ENCODE peak calls at places on chromosomes 2 and 18, in nine cellular contexts. One of them, this sample, is unnamed.

GRCh38 chr2:158619496-158619895 is 162.7 kb downstream of the PKP4 start:
- DNase-seq in GM12878: no peak
- DNase-seq in uterus: no peak
- DNase-seq in IMR-90: peak; percentile 57
- DNase-seq in K562: peak; percentile 17
- DNase-seq in adrenal gland: no peak
- DNase-seq in tibial nerve: no peak
- DNase-seq in esophagus squamous epithelium: no peak
- DNase-seq in spleen: no peak
- DNase-seq in this sample: no peak

GRCh38 chr2:235287369-235287722 is 206.5 kb upstream of the AGAP1 start:
- DNase-seq in GM12878: no peak
- DNase-seq in uterus: no peak
- DNase-seq in IMR-90: peak; percentile 10
- DNase-seq in K562: no peak
- DNase-seq in adrenal gland: no peak
- DNase-seq in tibial nerve: no peak
- DNase-seq in esophagus squamous epithelium: no peak
- DNase-seq in spleen: no peak
- DNase-seq in this sample: no peak

GRCh38 chr2:67840460-67841068 is 222.2 kb downstream of the C1D start:
- DNase-seq in GM12878: no peak
- DNase-seq in uterus: peak; percentile 77
- DNase-seq in IMR-90: peak; percentile 82
- DNase-seq in K562: peak; percentile 50
- DNase-seq in adrenal gland: peak; percentile 73
- DNase-seq in tibial nerve: no peak
- DNase-seq in esophagus squamous epithelium: no peak
- DNase-seq in spleen: peak; percentile 82
- DNase-seq in this sample: peak; percentile 86

GRCh38 chr18:76448262-76449109 is 46.6 kb downstream of the ZNF516 start:
- DNase-seq in GM12878: no peak
- DNase-seq in uterus: no peak
- DNase-seq in IMR-90: no peak
- DNase-seq in K562: no peak
- DNase-seq in adrenal gland: peak; percentile 24
- DNase-seq in tibial nerve: no peak
- DNase-seq in esophagus squamous epithelium: no peak
- DNase-seq in spleen: peak; percentile 77
- DNase-seq in this sample: no peak

GRCh38 chr18:3892141-3892540 is 442.2 kb downstream of the TGIF1 start:
- DNase-seq in GM12878: no peak
- DNase-seq in uterus: no peak
- DNase-seq in IMR-90: no peak
- DNase-seq in K562: no peak
- DNase-seq in adrenal gland: no peak
- DNase-seq in tibial nerve: no peak
- DNase-seq in esophagus squamous epithelium: no peak
- DNase-seq in spleen: no peak
- DNase-seq in this sample: no peak

GRCh38 chr18:41072946-41073345 is 882.1 kb upstream of the PIK3C3 start:
- DNase-seq in GM12878: no peak
- DNase-seq in uterus: no peak
- DNase-seq in IMR-90: peak; percentile 52
- DNase-seq in K562: no peak
- DNase-seq in adrenal gland: no peak
- DNase-seq in tibial nerve: no peak
- DNase-seq in esophagus squamous epithelium: no peak
- DNase-seq in spleen: no peak
- DNase-seq in this sample: no peak

GRCh38 chr2:160674076-160674630 is 180.5 kb upstream of the RBMS1 start:
- DNase-seq in GM12878: no peak
- DNase-seq in uterus: no peak
- DNase-seq in IMR-90: no peak
- DNase-seq in K562: no peak
- DNase-seq in adrenal gland: no peak
- DNase-seq in tibial nerve: no peak
- DNase-seq in esophagus squamous epithelium: no peak
- DNase-seq in spleen: no peak
- DNase-seq in this sample: no peak

GRCh38 chr2:96527990-96528679 is 8.4 kb upstream of the ARID5A start:
- DNase-seq in GM12878: peak; percentile 72
- DNase-seq in uterus: peak; percentile 78
- DNase-seq in IMR-90: peak; percentile 60
- DNase-seq in K562: peak; percentile 26
- DNase-seq in adrenal gland: peak; percentile 56
- DNase-seq in tibial nerve: no peak
- DNase-seq in esophagus squamous epithelium: no peak
- DNase-seq in spleen: peak; percentile 83
- DNase-seq in this sample: no peak

GRCh38 chr2:200330351-200331120 is 24.0 kb downstream of the SPATS2L start:
- DNase-seq in GM12878: no peak
- DNase-seq in uterus: no peak
- DNase-seq in IMR-90: no peak
- DNase-seq in K562: no peak
- DNase-seq in adrenal gland: no peak
- DNase-seq in tibial nerve: no peak
- DNase-seq in esophagus squamous epithelium: no peak
- DNase-seq in spleen: no peak
- DNase-seq in this sample: no peak

GRCh38 chr2:152369176-152369860 is 34.3 kb downstream of the FMNL2 start:
- DNase-seq in GM12878: no peak
- DNase-seq in uterus: no peak
- DNase-seq in IMR-90: peak; percentile 91
- DNase-seq in K562: no peak
- DNase-seq in adrenal gland: no peak
- DNase-seq in tibial nerve: no peak
- DNase-seq in esophagus squamous epithelium: no peak
- DNase-seq in spleen: no peak
- DNase-seq in this sample: no peak

GRCh38 chr2:161839931-161840330 is 215.7 kb downstream of the SLC4A10 start:
- DNase-seq in GM12878: no peak
- DNase-seq in uterus: no peak
- DNase-seq in IMR-90: no peak
- DNase-seq in K562: no peak
- DNase-seq in adrenal gland: no peak
- DNase-seq in tibial nerve: no peak
- DNase-seq in esophagus squamous epithelium: no peak
- DNase-seq in spleen: no peak
- DNase-seq in this sample: no peak

GRCh38 chr2:207035855-207036254 is 96.5 kb downstream of the CPO start:
- DNase-seq in GM12878: no peak
- DNase-seq in uterus: no peak
- DNase-seq in IMR-90: no peak
- DNase-seq in K562: no peak
- DNase-seq in adrenal gland: no peak
- DNase-seq in tibial nerve: no peak
- DNase-seq in esophagus squamous epithelium: no peak
- DNase-seq in spleen: no peak
- DNase-seq in this sample: no peak

GRCh38 chr18:48313803-48314202 is 95.4 kb downstream of the ZBTB7C start:
- DNase-seq in GM12878: no peak
- DNase-seq in uterus: no peak
- DNase-seq in IMR-90: no peak
- DNase-seq in K562: no peak
- DNase-seq in adrenal gland: no peak
- DNase-seq in tibial nerve: no peak
- DNase-seq in esophagus squamous epithelium: no peak
- DNase-seq in spleen: peak; percentile 54
- DNase-seq in this sample: no peak

GRCh38 chr2:37615808-37616673 is 55.4 kb downstream of the CDC42EP3 start:
- DNase-seq in GM12878: no peak
- DNase-seq in uterus: no peak
- DNase-seq in IMR-90: no peak
- DNase-seq in K562: no peak
- DNase-seq in adrenal gland: no peak
- DNase-seq in tibial nerve: no peak
- DNase-seq in esophagus squamous epithelium: no peak
- DNase-seq in spleen: peak; percentile 92
- DNase-seq in this sample: no peak

GRCh38 chr2:17580319-17580715 is 39.8 kb downstream of the VSNL1 start:
- DNase-seq in GM12878: no peak
- DNase-seq in uterus: no peak
- DNase-seq in IMR-90: no peak
- DNase-seq in K562: no peak
- DNase-seq in adrenal gland: no peak
- DNase-seq in tibial nerve: no peak
- DNase-seq in esophagus squamous epithelium: no peak
- DNase-seq in spleen: no peak
- DNase-seq in this sample: no peak

GRCh38 chr18:76558881-76559667 is 64.0 kb upstream of the ZNF516 start:
- DNase-seq in GM12878: no peak
- DNase-seq in uterus: no peak
- DNase-seq in IMR-90: peak; percentile 41
- DNase-seq in K562: no peak
- DNase-seq in adrenal gland: no peak
- DNase-seq in tibial nerve: no peak
- DNase-seq in esophagus squamous epithelium: no peak
- DNase-seq in spleen: no peak
- DNase-seq in this sample: no peak

GRCh38 chr2:148874868-148875341 is at the start of gene KIF5C:
- DNase-seq in GM12878: peak; percentile 15
- DNase-seq in uterus: peak; percentile 74
- DNase-seq in IMR-90: peak; percentile 63
- DNase-seq in K562: peak; percentile 91
- DNase-seq in adrenal gland: peak; percentile 90
- DNase-seq in tibial nerve: peak; percentile 49
- DNase-seq in esophagus squamous epithelium: peak; percentile 27
- DNase-seq in spleen: peak; percentile 95
- DNase-seq in this sample: peak; percentile 83

GRCh38 chr2:167697194-167697593 is 550.2 kb downstream of the STK39 start:
- DNase-seq in GM12878: no peak
- DNase-seq in uterus: no peak
- DNase-seq in IMR-90: no peak
- DNase-seq in K562: no peak
- DNase-seq in adrenal gland: no peak
- DNase-seq in tibial nerve: no peak
- DNase-seq in esophagus squamous epithelium: no peak
- DNase-seq in spleen: no peak
- DNase-seq in this sample: no peak

GRCh38 chr2:167692191-167692590 is 555.2 kb downstream of the STK39 start:
- DNase-seq in GM12878: no peak
- DNase-seq in uterus: no peak
- DNase-seq in IMR-90: no peak
- DNase-seq in K562: no peak
- DNase-seq in adrenal gland: no peak
- DNase-seq in tibial nerve: no peak
- DNase-seq in esophagus squamous epithelium: no peak
- DNase-seq in spleen: no peak
- DNase-seq in this sample: no peak

GRCh38 chr2:167702227-167702626 is 545.2 kb downstream of the STK39 start:
- DNase-seq in GM12878: no peak
- DNase-seq in uterus: no peak
- DNase-seq in IMR-90: no peak
- DNase-seq in K562: no peak
- DNase-seq in adrenal gland: no peak
- DNase-seq in tibial nerve: no peak
- DNase-seq in esophagus squamous epithelium: no peak
- DNase-seq in spleen: no peak
- DNase-seq in this sample: no peak

GRCh38 chr2:167697961-167698360 is 549.4 kb downstream of the STK39 start:
- DNase-seq in GM12878: no peak
- DNase-seq in uterus: no peak
- DNase-seq in IMR-90: no peak
- DNase-seq in K562: no peak
- DNase-seq in adrenal gland: no peak
- DNase-seq in tibial nerve: no peak
- DNase-seq in esophagus squamous epithelium: no peak
- DNase-seq in spleen: no peak
- DNase-seq in this sample: no peak
- H3K27ac ChIP-seq in GM12878: no peak overlapping the region
- H3K27ac ChIP-seq in uterus: no peak overlapping the region
- H3K27ac ChIP-seq in IMR-90: no peak overlapping the region
- H3K27ac ChIP-seq in K562: no peak overlapping the region
- H3K27ac ChIP-seq in adrenal gland: no peak overlapping the region
- H3K27ac ChIP-seq in tibial nerve: no peak overlapping the region
- H3K27ac ChIP-seq in esophagus squamous epithelium: no peak overlapping the region
- H3K27ac ChIP-seq in spleen: no peak overlapping the region
- H3K27ac ChIP-seq in this sample: no peak overlapping the region

GRCh38 chr2:120223034-120223912 is at the start of gene TMEM185B:
- DNase-seq in GM12878: no peak
- DNase-seq in uterus: peak; percentile 85
- DNase-seq in IMR-90: peak; percentile 76
- DNase-seq in K562: peak; percentile 87
- DNase-seq in adrenal gland: peak; percentile 93
- DNase-seq in tibial nerve: peak; percentile 81
- DNase-seq in esophagus squamous epithelium: no peak
- DNase-seq in spleen: peak; percentile 98
- DNase-seq in this sample: peak; percentile 90
- TF ChIP-seq POLR2A in GM12878: peak; percentile 94
- TF ChIP-seq POLR2A in uterus: peak; percentile 38
- TF ChIP-seq POLR2A in IMR-90: peak; percentile 83
- TF ChIP-seq POLR2A in K562: peak; percentile 86
- TF ChIP-seq POLR2A in adrenal gland: peak; percentile 45
- TF ChIP-seq POLR2A in tibial nerve: peak; percentile 53
- TF ChIP-seq POLR2A in esophagus squamous epithelium: no peak
- TF ChIP-seq POLR2A in spleen: no peak
- TF ChIP-seq POLR2A in this sample: peak; percentile 65

DNA sequence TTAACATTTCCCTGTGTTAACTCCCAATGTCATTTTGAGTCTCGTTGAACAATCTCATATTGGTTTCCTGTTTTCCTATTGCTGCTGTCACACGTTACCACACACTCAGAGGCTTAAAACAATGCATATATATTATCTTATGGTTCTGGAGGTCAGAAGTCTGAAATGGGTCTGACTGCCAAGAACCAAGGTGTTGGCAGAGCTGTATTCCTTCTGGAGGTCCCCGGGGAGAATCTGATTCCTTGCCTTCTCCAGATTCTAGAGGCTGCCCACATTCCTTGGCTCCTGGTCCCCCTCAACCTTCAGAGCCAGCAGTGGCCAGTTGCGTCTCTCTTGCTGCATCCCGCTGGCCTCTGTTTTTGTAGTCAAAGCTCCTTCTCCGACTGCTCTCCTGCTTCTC is 17.5 kb downstream of the COL4A4 start:
- DNase-seq in GM12878: no peak
- DNase-seq in uterus: no peak
- DNase-seq in IMR-90: no peak
- DNase-seq in K562: no peak
- DNase-seq in adrenal gland: no peak
- DNase-seq in tibial nerve: no peak
- DNase-seq in esophagus squamous epithelium: no peak
- DNase-seq in spleen: no peak
- DNase-seq in this sample: no peak
- H3K4me3 ChIP-seq in GM12878: no peak overlapping the region
- H3K4me3 ChIP-seq in uterus: no peak overlapping the region
- H3K4me3 ChIP-seq in IMR-90: no peak overlapping the region
- H3K4me3 ChIP-seq in K562: no peak overlapping the region
- H3K4me3 ChIP-seq in adrenal gland: no peak overlapping the region
- H3K4me3 ChIP-seq in tibial nerve: no peak overlapping the region
- H3K4me3 ChIP-seq in esophagus squamous epithelium: no peak overlapping the region
- H3K4me3 ChIP-seq in spleen: no peak overlapping the region
- H3K4me3 ChIP-seq in this sample: no peak overlapping the region

DNA sequence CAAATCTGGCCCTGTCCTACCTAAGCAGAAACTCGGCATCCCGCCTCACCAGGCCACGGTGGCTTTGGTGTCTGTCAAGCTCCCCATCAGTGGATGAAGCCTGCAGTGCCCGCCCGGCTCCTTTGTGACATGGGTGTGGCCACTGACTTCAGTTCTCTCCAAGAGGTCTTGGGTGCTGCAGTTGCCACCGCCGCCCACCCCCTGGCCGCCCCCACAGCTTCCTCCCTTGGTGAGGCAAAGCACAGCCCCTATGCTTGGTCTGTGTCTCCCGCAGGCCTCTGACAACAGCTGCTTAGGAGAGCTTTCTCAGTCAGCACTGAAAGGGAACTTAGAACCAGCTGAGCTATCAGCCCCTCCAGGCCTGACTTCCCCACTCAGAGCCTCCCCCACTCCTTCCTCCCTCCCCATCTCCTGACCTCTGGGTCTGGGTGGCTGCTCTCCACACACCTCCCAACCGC is 22.9 kb upstream of the GPR55 start:
- DNase-seq in GM12878: peak; percentile 71
- DNase-seq in uterus: no peak
- DNase-seq in IMR-90: no peak
- DNase-seq in K562: no peak
- DNase-seq in adrenal gland: no peak
- DNase-seq in tibial nerve: no peak
- DNase-seq in esophagus squamous epithelium: no peak
- DNase-seq in spleen: peak; percentile 70
- DNase-seq in this sample: no peak
- H3K27ac ChIP-seq in GM12878: peak overlapping the region; percentile 99
- H3K27ac ChIP-seq in uterus: no peak overlapping the region
- H3K27ac ChIP-seq in IMR-90: no peak overlapping the region
- H3K27ac ChIP-seq in K562: no peak overlapping the region
- H3K27ac ChIP-seq in adrenal gland: no peak overlapping the region
- H3K27ac ChIP-seq in tibial nerve: no peak overlapping the region
- H3K27ac ChIP-seq in esophagus squamous epithelium: no peak overlapping the region
- H3K27ac ChIP-seq in spleen: no peak overlapping the region
- H3K27ac ChIP-seq in this sample: no peak overlapping the region

This sample was measured in body of pancreas.